ENCODE peak calls at places on chromosome X, in four cellular contexts. One of them, this sample, is unnamed.

GRCh38 chrX:3230496-3230895 is 116.0 kb downstream of the MXRA5 start:
- DNase-seq in HepG2: no peak
- DNase-seq in SK-N-SH: no peak
- DNase-seq in GM12892: no peak
- DNase-seq in this sample: no peak

GRCh38 chrX:15985937-15986336 is 131.3 kb upstream of the AP1S2 start:
- DNase-seq in HepG2: no peak
- DNase-seq in SK-N-SH: no peak
- DNase-seq in GM12892: no peak
- DNase-seq in this sample: no peak

GRCh38 chrX:40471965-40472648 is 108.7 kb upstream of the ATP6AP2 start:
- DNase-seq in HepG2: peak; percentile 35
- DNase-seq in SK-N-SH: peak; percentile 38
- DNase-seq in GM12892: no peak
- DNase-seq in this sample: no peak

GRCh38 chrX:130975947-130976346 is 72.9 kb upstream of the ENOX2 start:
- DNase-seq in HepG2: peak; percentile 24
- DNase-seq in SK-N-SH: peak; percentile 39
- DNase-seq in GM12892: no peak
- DNase-seq in this sample: no peak

GRCh38 chrX:134171661-134172587 is 65.1 kb upstream of the CCDC160 start:
- DNase-seq in HepG2: no peak
- DNase-seq in SK-N-SH: peak; percentile 64
- DNase-seq in GM12892: no peak
- DNase-seq in this sample: no peak

GRCh38 chrX:10741496-10742048 is 121.2 kb upstream of the MID1 start:
- DNase-seq in HepG2: no peak
- DNase-seq in SK-N-SH: no peak
- DNase-seq in GM12892: no peak
- DNase-seq in this sample: no peak

GRCh38 chrX:98480606-98481005 is 1596.9 kb downstream of the RPA4 start:
- DNase-seq in HepG2: no peak
- DNase-seq in SK-N-SH: no peak
- DNase-seq in GM12892: no peak
- DNase-seq in this sample: no peak

GRCh38 chrX:13716905-13717304 is 17.5 kb downstream of the TRAPPC2 start:
- DNase-seq in HepG2: no peak
- DNase-seq in SK-N-SH: no peak
- DNase-seq in GM12892: no peak
- DNase-seq in this sample: no peak

GRCh38 chrX:133414399-133415275 is 652 bp downstream of the GPC4 start:
- DNase-seq in HepG2: no peak
- DNase-seq in SK-N-SH: peak; percentile 51
- DNase-seq in GM12892: no peak
- DNase-seq in this sample: no peak

GRCh38 chrX:16920116-16920515 is 26.3 kb upstream of the REPS2 start:
- DNase-seq in HepG2: no peak
- DNase-seq in SK-N-SH: no peak
- DNase-seq in GM12892: no peak
- DNase-seq in this sample: no peak

GRCh38 chrX:122777766-122778165 is 406.3 kb upstream of the GRIA3 start:
- DNase-seq in HepG2: no peak
- DNase-seq in SK-N-SH: no peak
- DNase-seq in GM12892: no peak
- DNase-seq in this sample: no peak

GRCh38 chrX:7215842-7216241 is 67.9 kb upstream of the PUDP start:
- DNase-seq in HepG2: no peak
- DNase-seq in SK-N-SH: no peak
- DNase-seq in GM12892: no peak
- DNase-seq in this sample: no peak

GRCh38 chrX:149631293-149632165 is at the start of gene TMEM185A:
- DNase-seq in HepG2: peak; percentile 30
- DNase-seq in SK-N-SH: peak; percentile 88
- DNase-seq in GM12892: peak; percentile 53
- DNase-seq in this sample: peak; percentile 51

GRCh38 chrX:8813036-8813435 is 11.9 kb upstream of the FAM9A start:
- DNase-seq in HepG2: no peak
- DNase-seq in SK-N-SH: no peak
- DNase-seq in GM12892: no peak
- DNase-seq in this sample: no peak

GRCh38 chrX:8820910-8821527 is 19.8 kb upstream of the FAM9A start:
- DNase-seq in HepG2: no peak
- DNase-seq in SK-N-SH: no peak
- DNase-seq in GM12892: no peak
- DNase-seq in this sample: no peak

GRCh38 chrX:8811611-8812010 is 10.4 kb upstream of the FAM9A start:
- DNase-seq in HepG2: no peak
- DNase-seq in SK-N-SH: no peak
- DNase-seq in GM12892: no peak
- DNase-seq in this sample: no peak

GRCh38 chrX:8815460-8816065 is 14.4 kb upstream of the FAM9A start:
- DNase-seq in HepG2: peak; percentile 45
- DNase-seq in SK-N-SH: peak; percentile 58
- DNase-seq in GM12892: no peak
- DNase-seq in this sample: peak; percentile 4
- TF ChIP-seq TAF1 in HepG2: no peak
- TF ChIP-seq TAF1 in SK-N-SH: no peak
- TF ChIP-seq TAF1 in GM12892: no peak
- TF ChIP-seq TAF1 in this sample: no peak

GRCh38 chrX:119488749-119489148 is 20.5 kb downstream of the SLC25A5 start:
- DNase-seq in HepG2: peak; percentile 27
- DNase-seq in SK-N-SH: peak; percentile 71
- DNase-seq in GM12892: no peak
- DNase-seq in this sample: no peak
- TF ChIP-seq TAF1 in HepG2: no peak
- TF ChIP-seq TAF1 in SK-N-SH: no peak
- TF ChIP-seq TAF1 in GM12892: no peak
- TF ChIP-seq TAF1 in this sample: no peak

DNA sequence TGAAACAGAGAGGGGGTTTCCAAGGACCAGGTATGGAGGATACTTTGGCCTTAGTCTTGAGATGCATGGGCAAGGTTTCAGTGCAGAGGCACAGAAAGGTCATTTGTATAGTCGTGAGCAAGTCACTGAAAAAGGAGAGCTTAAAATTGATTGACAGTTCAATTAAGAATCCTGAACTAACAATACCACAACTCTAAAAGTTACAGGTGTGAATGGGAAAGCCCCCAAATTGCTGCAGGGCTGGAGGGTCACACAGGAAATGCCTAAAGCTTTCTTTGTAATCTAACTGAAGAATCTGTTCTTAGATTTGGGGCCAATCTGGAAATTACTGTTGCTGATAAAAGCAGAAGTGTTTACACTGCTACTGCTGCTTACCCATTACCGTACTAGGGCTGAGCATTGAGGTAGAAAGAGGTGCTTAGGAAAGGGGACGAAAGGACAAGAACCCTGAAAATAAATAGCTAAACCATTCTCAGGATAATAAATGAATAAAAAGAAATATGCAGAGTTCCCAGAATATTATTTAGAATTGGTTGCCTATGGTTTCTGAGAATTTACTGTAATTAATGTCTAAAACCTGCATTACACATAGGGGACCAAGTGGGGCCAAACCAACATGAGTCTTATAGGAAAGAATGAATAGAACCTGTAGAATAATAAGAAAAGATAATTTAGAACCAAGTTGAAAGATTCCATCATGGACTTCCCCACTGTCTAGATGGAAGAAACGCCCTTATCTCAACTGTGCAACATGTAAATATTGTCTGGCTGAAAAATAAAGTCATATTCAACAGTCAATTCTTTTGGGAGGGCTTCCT is 91.9 kb upstream of the PPP1R2C start:
- DNase-seq in HepG2: no peak
- DNase-seq in SK-N-SH: no peak
- DNase-seq in GM12892: no peak
- DNase-seq in this sample: peak; percentile 1
- TF ChIP-seq TAF1 in HepG2: no peak
- TF ChIP-seq TAF1 in SK-N-SH: no peak
- TF ChIP-seq TAF1 in GM12892: no peak
- TF ChIP-seq TAF1 in this sample: no peak

DNA sequence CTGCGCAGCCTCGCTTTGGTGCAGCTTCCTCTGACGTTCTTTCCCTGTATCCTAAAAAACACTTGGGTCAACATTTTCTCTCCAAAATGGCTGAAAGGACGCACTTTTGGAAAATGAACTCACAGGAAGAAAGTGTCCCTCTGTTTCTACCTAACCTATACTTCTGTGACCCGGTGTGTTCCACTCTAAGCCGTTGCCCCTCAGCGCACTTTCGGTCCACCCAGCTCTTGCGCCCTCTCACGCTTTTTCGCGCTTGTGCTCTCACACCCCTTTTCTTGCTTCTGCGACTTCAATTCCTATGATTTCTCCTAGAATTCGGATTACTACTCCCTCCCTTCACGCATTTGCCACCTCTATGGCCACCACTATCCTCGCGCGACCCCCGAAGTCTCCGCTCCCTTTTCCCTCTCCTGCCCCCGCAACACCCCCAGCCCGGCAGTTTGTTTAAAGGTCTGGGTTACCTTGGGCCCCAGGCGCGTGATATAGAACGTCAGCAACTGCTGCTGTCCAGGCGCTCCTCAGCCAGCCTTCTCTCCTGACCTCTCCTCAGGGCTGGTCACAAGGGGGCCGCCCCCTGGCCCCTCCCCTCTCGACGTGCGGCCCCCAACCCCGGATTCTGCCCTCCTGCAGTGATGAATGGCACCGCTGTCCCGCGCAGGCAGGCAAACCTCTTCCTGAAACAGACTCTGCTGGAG is at the start of gene USP51:
- DNase-seq in HepG2: no peak
- DNase-seq in SK-N-SH: peak; percentile 60
- DNase-seq in GM12892: peak; percentile 30
- DNase-seq in this sample: peak; percentile 7
- TF ChIP-seq TAF1 in HepG2: no peak
- TF ChIP-seq TAF1 in SK-N-SH: no peak
- TF ChIP-seq TAF1 in GM12892: no peak
- TF ChIP-seq TAF1 in this sample: no peak

GRCh38 chrX:21940356-21940829 is at the start of gene SMS:
- DNase-seq in HepG2: peak; percentile 32
- DNase-seq in SK-N-SH: peak; percentile 88
- DNase-seq in GM12892: peak; percentile 40
- DNase-seq in this sample: peak; percentile 39
- TF ChIP-seq TAF1 in HepG2: peak; percentile 45
- TF ChIP-seq TAF1 in SK-N-SH: peak; percentile 55
- TF ChIP-seq TAF1 in GM12892: no peak
- TF ChIP-seq TAF1 in this sample: no peak